ENCODE peak calls at places on chromosome 16, in four cellular contexts. B, F, V and W are unnamed samples.

GRCh38 chr16:51497541-51498211 is 346.6 kb upstream of the SALL1 start:
- DNase-seq in B (no peak), F (no peak), V (no peak), W (no peak)

GRCh38 chr16:66660422-66661209 is 35.9 kb downstream of the CMTM4 start:
- DNase-seq in B (peak; percentile 87), F (no peak), V (no peak), W (no peak)

GRCh38 chr16:49003992-49004391 is 277.6 kb downstream of the CBLN1 start:
- DNase-seq in B (no peak), F (no peak), V (no peak), W (no peak)

GRCh38 chr16:67547423-67548264 is 14.7 kb upstream of the CTCF start:
- DNase-seq in B (no peak), F (peak; percentile 75), V (no peak), W (peak; percentile 40)

GRCh38 chr16:53257001-53257400 is 177.3 kb upstream of the RBL2 start:
- DNase-seq in B (peak; percentile 76), F (no peak), V (no peak), W (no peak)

GRCh38 chr16:4904108-4904941 is 32.6 kb downstream of the PPL start:
- DNase-seq in B (no peak), F (no peak), V (no peak), W (no peak)

GRCh38 chr16:53022374-53022773 is 30.3 kb downstream of the CHD9NB start:
- DNase-seq in B (peak; percentile 70), F (no peak), V (no peak), W (peak; percentile 46)

GRCh38 chr16:80231118-80231515 is 309.7 kb upstream of the DYNLRB2 start:
- DNase-seq in B (no peak), F (no peak), V (no peak), W (no peak)

GRCh38 chr16:8931864-8932263 is 31.8 kb downstream of the USP7 start:
- DNase-seq in B (peak; percentile 79), F (no peak), V (no peak), W (no peak)

GRCh38 chr16:25553711-25554436 is 137.9 kb upstream of the HS3ST4 start:
- DNase-seq in B (no peak), F (no peak), V (no peak), W (no peak)

GRCh38 chr16:75764154-75764768 is 38.0 kb upstream of the CPHXL start:
- DNase-seq in B (peak; percentile 81), F (peak; percentile 18), V (peak; percentile 53), W (peak; percentile 65)

GRCh38 chr16:3510410-3510809 is 9.6 kb downstream of the CLUAP1 start:
- DNase-seq in B (no peak), F (no peak), V (no peak), W (no peak)

GRCh38 chr16:85449195-85449884 is 163.8 kb upstream of the GSE1 start:
- DNase-seq in B (no peak), F (no peak), V (no peak), W (no peak)

GRCh38 chr16:75341934-75342811 is 90.7 kb upstream of the BCAR1 start:
- DNase-seq in B (peak; percentile 60), F (no peak), V (no peak), W (no peak)

GRCh38 chr16:86608301-86608747 is 30.0 kb downstream of the FOXL1 start:
- DNase-seq in B (no peak), F (no peak), V (no peak), W (no peak)

GRCh38 chr16:87043273-87044030 is 273.7 kb downstream of the C16orf95 start:
- DNase-seq in B (peak; percentile 22), F (no peak), V (no peak), W (no peak)

GRCh38 chr16:88723911-88724310 is 17.6 kb downstream of the CTU2 start:
- DNase-seq in B (no peak), F (no peak), V (no peak), W (no peak)

GRCh38 chr16:27401768-27402568 is at the start of gene IL21R:
- DNase-seq in B (peak; percentile 45), F (peak; percentile 95), V (peak; percentile 85), W (peak; percentile 73)

GRCh38 chr16:66386629-66387622 is 20.4 kb downstream of the CDH5 start:
- DNase-seq in B (no peak), F (no peak), V (no peak), W (no peak)

GRCh38 chr16:1772908-1773702 is at the start of gene MRPS34:
- DNase-seq in B (peak; percentile 85), F (peak; percentile 88), V (peak; percentile 17), W (peak; percentile 94)

DNA sequence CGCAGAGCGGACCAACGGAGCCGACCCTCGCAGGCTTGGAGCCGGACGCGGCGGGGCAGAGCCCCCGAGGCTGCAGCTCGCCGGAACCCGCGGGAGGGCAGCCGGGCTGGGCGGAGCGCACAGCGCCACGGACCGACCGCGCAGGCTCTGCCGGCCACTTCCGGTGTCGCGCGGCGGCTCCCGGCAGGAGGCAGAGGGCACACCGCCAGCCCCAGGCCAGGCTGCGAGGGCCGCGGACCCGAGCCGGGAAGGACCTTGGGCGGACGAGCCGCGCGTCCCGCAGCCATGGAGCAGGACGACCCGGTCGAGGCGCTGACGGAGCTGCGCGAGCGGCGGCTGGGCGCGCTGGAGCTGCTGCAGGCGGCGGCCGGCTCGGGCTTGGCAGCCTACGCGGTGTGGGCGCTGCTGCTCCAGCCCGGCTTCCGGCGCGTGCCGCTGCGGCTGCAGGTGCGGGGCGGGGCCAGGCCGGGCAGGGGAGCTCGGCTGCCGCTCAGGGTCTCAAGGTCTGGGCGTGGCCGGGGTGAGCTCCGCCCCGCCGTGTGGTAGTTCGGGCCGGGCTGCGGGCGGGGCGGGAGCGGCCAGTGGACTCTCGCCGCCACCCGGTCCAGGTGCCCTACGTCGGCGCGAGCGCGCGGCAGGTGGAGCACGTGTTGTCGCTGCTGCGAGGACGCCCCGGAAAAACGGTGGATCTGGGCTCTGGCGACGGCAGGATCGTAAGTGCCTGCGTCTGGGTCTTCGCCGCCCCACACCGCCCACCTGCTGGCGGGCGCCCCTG is at the start of gene ANTKMT:
- DNase-seq in B (peak; percentile 71), F (peak; percentile 94), V (no peak), W (peak; percentile 98)
- TF ChIP-seq CTCF in B (no peak), F (no peak), V (no peak), W (peak; percentile 4)

GRCh38 chr16:50245417-50246298 is 20.7 kb upstream of the ADCY7 start:
- DNase-seq in B (peak; percentile 42), F (peak; percentile 52), V (no peak), W (peak; percentile 96)
- TF ChIP-seq CTCF in B (no peak), F (peak; percentile 10), V (peak; percentile 14), W (peak; percentile 60)

DNA sequence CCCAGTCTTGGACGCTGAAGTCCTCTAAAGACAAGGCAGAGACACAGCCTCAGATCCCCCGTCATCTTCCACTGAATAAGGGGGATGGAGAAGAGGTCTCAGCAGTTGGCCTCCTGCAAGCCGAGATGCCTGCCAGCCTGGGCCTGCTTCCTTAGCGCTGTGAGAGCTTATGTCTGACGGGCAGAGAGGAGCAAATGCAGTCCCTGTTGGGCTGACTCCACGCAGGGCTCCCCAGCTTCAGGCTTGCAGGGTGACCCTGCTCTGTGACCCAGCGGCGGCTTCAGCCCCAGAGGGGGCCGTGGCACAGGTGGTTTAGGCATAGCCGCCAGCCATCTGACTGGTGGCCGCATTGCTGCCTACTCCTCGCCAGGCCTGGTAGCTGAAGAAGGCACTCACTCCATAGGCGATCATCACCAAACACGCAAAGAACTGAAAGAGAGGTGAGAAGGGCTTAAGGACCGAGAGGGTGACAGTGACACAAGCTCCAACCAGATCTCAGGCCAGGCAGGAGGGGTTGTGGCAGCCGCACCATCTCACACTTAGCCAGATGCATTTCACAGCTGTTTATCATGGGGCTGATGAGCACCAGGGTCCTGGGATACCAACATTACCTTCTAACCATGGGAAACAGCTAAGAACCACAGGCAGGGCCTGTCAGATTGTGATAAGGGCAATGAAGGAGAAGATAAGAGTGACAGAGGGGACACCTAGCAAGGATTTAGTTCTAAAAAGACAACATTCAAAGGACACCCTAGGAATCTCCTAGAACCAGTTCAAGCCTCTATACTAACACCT is 11.7 kb downstream of the ARL2BP start:
- DNase-seq in B (no peak), F (no peak), V (no peak), W (no peak)
- TF ChIP-seq CTCF in B (no peak), F (no peak), V (no peak), W (no peak)

GRCh38 chr16:28935924-28936783 is 4.4 kb downstream of the CD19 start:
- DNase-seq in B (peak; percentile 77), F (peak; percentile 84), V (no peak), W (peak; percentile 93)
- TF ChIP-seq CTCF in B (no peak), F (no peak), V (no peak), W (no peak)

GRCh38 chr16:81645303-81645702 is 133.8 kb upstream of the PLCG2 start:
- DNase-seq in B (peak; percentile 91), F (no peak), V (no peak), W (no peak)
- TF ChIP-seq CTCF in B (no peak), F (no peak), V (no peak), W (no peak)

DNA sequence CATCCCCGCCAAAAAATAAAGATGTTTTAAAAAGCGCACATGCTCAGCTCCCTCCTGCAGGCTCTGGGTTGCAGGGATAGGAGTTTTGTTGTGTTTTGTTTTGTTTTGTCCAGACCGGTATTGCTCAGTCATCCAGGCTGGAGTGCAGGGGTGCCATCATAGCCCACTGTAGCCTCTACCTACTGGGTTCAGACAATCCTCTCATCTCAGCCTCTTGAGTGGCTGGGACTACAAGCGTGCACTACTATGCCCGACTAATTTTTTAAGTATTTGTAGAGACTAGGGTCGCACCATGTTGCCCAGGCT is 661 bp downstream of the WWOX start:
- DNase-seq in B (no peak), F (no peak), V (no peak), W (no peak)
- TF ChIP-seq CTCF in B (no peak), F (no peak), V (no peak), W (no peak)

GRCh38 chr16:11915644-11916523 is at the start of gene GSPT1:
- DNase-seq in B (peak; percentile 98), F (peak; percentile 100), V (peak; percentile 90), W (peak; percentile 96)
- TF ChIP-seq CTCF in B (no peak), F (peak; percentile 36), V (peak; percentile 17), W (peak; percentile 26)

GRCh38 chr16:684067-684794 is at the start of gene JMJD8:
- DNase-seq in B (peak; percentile 95), F (peak; percentile 97), V (no peak), W (peak; percentile 99)

GRCh38 chr16:684961-685696 is 995 bp upstream of the JMJD8 start:
- DNase-seq in B (no peak), F (no peak), V (no peak), W (no peak)

GRCh38 chr16:686459-687260 is 2.5 kb upstream of the JMJD8 start:
- DNase-seq in B (no peak), F (no peak), V (no peak), W (no peak)

GRCh38 chr16:687499-687898 is 2.7 kb downstream of the WDR24 start:
- DNase-seq in B (no peak), F (no peak), V (no peak), W (no peak)

GRCh38 chr16:685967-686366 is 1.8 kb upstream of the JMJD8 start:
- DNase-seq in B (peak; percentile 34), F (no peak), V (no peak), W (no peak)
- TF ChIP-seq CTCF in B (peak; percentile 34), F (peak; percentile 11), V (peak; percentile 43), W (peak; percentile 42)